ENCODE peak calls at places on chromosomes 6 and 20, in eight cellular contexts. N is activated CD4-positive, alpha-beta T cell treated with anti-CD3 and anti-CD28 coated beads, Interleukin-2, amount 50 U/mL, for 1 hour; W is HuH-7.5; I is GF-D8; Z is mammary epithelial cell; R is NCI-H2029; U is RWPE1; A is stromal cell of bone marrow. H is an unnamed sample.

GRCh38 chr6:25706314-25707014 is 48.1 kb upstream of the SLC17A4 start:
- DNase-seq in A (peak; percentile 3), Z (peak; percentile 8), U (no peak), W (peak; percentile 19), I (no peak), N (no peak), R (peak; percentile 67), H (peak; percentile 51)

GRCh38 chr20:347640-348484 is 951 bp downstream of the NRSN2 start:
- DNase-seq in R (peak; percentile 93), Z (peak; percentile 69), U (peak; percentile 99), W (peak; percentile 95), I (no peak), N (peak; percentile 28), A (peak; percentile 87), H (peak; percentile 71)

GRCh38 chr6:154937306-154938244 is 57.5 kb upstream of the TIAM2 start:
- DNase-seq in W (no peak), U (no peak), I (no peak), N (no peak), R (no peak), A (peak; percentile 29), Z (no peak), H (no peak)

GRCh38 chr20:23666189-23666588 is 22.6 kb downstream of the CST4 start:
- DNase-seq in I (no peak), Z (no peak), N (no peak), R (no peak), W (no peak), U (no peak), A (no peak), H (no peak)

GRCh38 chr6:42911171-42912021 is 4.5 kb upstream of the PTCRA start:
- DNase-seq in Z (no peak), I (no peak), A (no peak), W (no peak), R (no peak), U (no peak), N (no peak), H (no peak)

GRCh38 chr6:170446841-170447560 is 106.1 kb downstream of the PSMB1 start:
- DNase-seq in W (no peak), R (no peak), A (no peak), I (no peak), U (no peak), Z (no peak), N (no peak), H (no peak)

GRCh38 chr6:42787018-42787611 is 5.3 kb downstream of the BICRAL start:
- DNase-seq in W (no peak), R (no peak), Z (no peak), N (no peak), U (no peak), I (no peak), A (no peak), H (no peak)

GRCh38 chr20:32437391-32438074 is 79.4 kb downstream of the ASXL1 start:
- DNase-seq in N (no peak), W (no peak), Z (no peak), R (no peak), U (peak; percentile 49), A (no peak), I (no peak), H (no peak)

GRCh38 chr6:107941199-107941598 is 16.8 kb downstream of the SEC63 start:
- DNase-seq in R (no peak), U (no peak), I (no peak), W (no peak), Z (no peak), A (no peak), N (no peak), H (no peak)

GRCh38 chr6:152426276-152426675 is 210.9 kb downstream of the SYNE1 start:
- DNase-seq in U (no peak), W (no peak), Z (peak; percentile 12), A (no peak), I (no peak), N (no peak), R (no peak), H (peak; percentile 27)

GRCh38 chr20:36670665-36671357 is 24.8 kb upstream of the SLA2 start:
- DNase-seq in Z (no peak), I (no peak), R (no peak), W (no peak), N (no peak), A (no peak), U (no peak), H (no peak)